ENCODE peak calls at places on chromosomes 12 and 14, in seven cellular contexts. One of them, this sample, is unnamed.

GRCh38 chr14:68157971-68158371 is 338.4 kb downstream of the RAD51B start:
- DNase-seq in GM12865: no peak
- DNase-seq in astrocyte of the spinal cord: peak; percentile 42
- DNase-seq in CD8-positive, alpha-beta T cell: no peak
- DNase-seq in sigmoid colon: no peak
- DNase-seq in GM23248: peak; percentile 66
- DNase-seq in heart right ventricle: no peak
- DNase-seq in this sample: peak; percentile 49

GRCh38 chr12:124381454-124382207 is 86.7 kb downstream of the RFLNA start:
- DNase-seq in astrocyte of the spinal cord: peak; percentile 77
- DNase-seq in sigmoid colon: peak; percentile 98
- DNase-seq in heart right ventricle: peak; percentile 95
- DNase-seq in GM23248: peak; percentile 90
- DNase-seq in GM12865: no peak
- DNase-seq in CD8-positive, alpha-beta T cell: no peak
- DNase-seq in this sample: peak; percentile 50

GRCh38 chr14:80946187-80946586 is 4.6 kb upstream of the CEP128 start:
- DNase-seq in GM23248: peak; percentile 64
- DNase-seq in CD8-positive, alpha-beta T cell: no peak
- DNase-seq in GM12865: no peak
- DNase-seq in sigmoid colon: no peak
- DNase-seq in heart right ventricle: no peak
- DNase-seq in astrocyte of the spinal cord: no peak
- DNase-seq in this sample: peak; percentile 72

GRCh38 chr12:78473136-78473535 is 391.4 kb upstream of the SYT1 start:
- DNase-seq in sigmoid colon: no peak
- DNase-seq in GM23248: peak; percentile 23
- DNase-seq in CD8-positive, alpha-beta T cell: no peak
- DNase-seq in astrocyte of the spinal cord: peak; percentile 35
- DNase-seq in heart right ventricle: no peak
- DNase-seq in GM12865: no peak
- DNase-seq in this sample: peak; percentile 51

GRCh38 chr14:94398536-94398935 is 10.1 kb upstream of the SERPINA1 start:
- DNase-seq in GM12865: no peak
- DNase-seq in astrocyte of the spinal cord: no peak
- DNase-seq in GM23248: no peak
- DNase-seq in sigmoid colon: no peak
- DNase-seq in CD8-positive, alpha-beta T cell: no peak
- DNase-seq in heart right ventricle: no peak
- DNase-seq in this sample: no peak

GRCh38 chr14:103561381-103562134 is 899 bp downstream of the BAG5 start:
- DNase-seq in GM12865: peak; percentile 69
- DNase-seq in sigmoid colon: no peak
- DNase-seq in GM23248: peak; percentile 86
- DNase-seq in astrocyte of the spinal cord: peak; percentile 54
- DNase-seq in heart right ventricle: peak; percentile 71
- DNase-seq in CD8-positive, alpha-beta T cell: peak; percentile 20
- DNase-seq in this sample: peak; percentile 63

GRCh38 chr12:26576266-26576665 is 256.7 kb downstream of the ITPR2 start:
- DNase-seq in CD8-positive, alpha-beta T cell: no peak
- DNase-seq in GM23248: no peak
- DNase-seq in sigmoid colon: no peak
- DNase-seq in GM12865: no peak
- DNase-seq in heart right ventricle: no peak
- DNase-seq in astrocyte of the spinal cord: no peak
- DNase-seq in this sample: no peak

GRCh38 chr12:111445311-111446043 is 39.8 kb downstream of the SH2B3 start:
- DNase-seq in GM23248: peak; percentile 33
- DNase-seq in GM12865: peak; percentile 15
- DNase-seq in sigmoid colon: peak; percentile 63
- DNase-seq in astrocyte of the spinal cord: no peak
- DNase-seq in heart right ventricle: no peak
- DNase-seq in CD8-positive, alpha-beta T cell: peak; percentile 4
- DNase-seq in this sample: no peak

GRCh38 chr12:45575823-45576448 is 153.6 kb upstream of the ARID2 start:
- DNase-seq in heart right ventricle: no peak
- DNase-seq in CD8-positive, alpha-beta T cell: no peak
- DNase-seq in sigmoid colon: no peak
- DNase-seq in GM12865: peak; percentile 59
- DNase-seq in astrocyte of the spinal cord: no peak
- DNase-seq in GM23248: no peak
- DNase-seq in this sample: no peak

GRCh38 chr14:64191756-64192155 is 102.4 kb downstream of the ESR2 start:
- DNase-seq in astrocyte of the spinal cord: peak; percentile 83
- DNase-seq in heart right ventricle: no peak
- DNase-seq in CD8-positive, alpha-beta T cell: no peak
- DNase-seq in GM12865: no peak
- DNase-seq in sigmoid colon: no peak
- DNase-seq in GM23248: peak; percentile 77
- DNase-seq in this sample: peak; percentile 75

GRCh38 chr12:75750950-75751349 is 239.5 kb upstream of the KRR1 start:
- DNase-seq in heart right ventricle: no peak
- DNase-seq in GM12865: no peak
- DNase-seq in astrocyte of the spinal cord: peak; percentile 92
- DNase-seq in sigmoid colon: no peak
- DNase-seq in CD8-positive, alpha-beta T cell: no peak
- DNase-seq in GM23248: peak; percentile 79
- DNase-seq in this sample: no peak

GRCh38 chr12:117101953-117102833 is 3.0 kb upstream of the TESC start:
- DNase-seq in GM23248: no peak
- DNase-seq in GM12865: no peak
- DNase-seq in astrocyte of the spinal cord: no peak
- DNase-seq in CD8-positive, alpha-beta T cell: no peak
- DNase-seq in heart right ventricle: no peak
- DNase-seq in sigmoid colon: no peak
- DNase-seq in this sample: no peak

GRCh38 chr12:32100361-32100760 is 6.3 kb upstream of the BICD1 start:
- DNase-seq in astrocyte of the spinal cord: no peak
- DNase-seq in CD8-positive, alpha-beta T cell: no peak
- DNase-seq in GM12865: no peak
- DNase-seq in heart right ventricle: no peak
- DNase-seq in GM23248: no peak
- DNase-seq in sigmoid colon: no peak
- DNase-seq in this sample: no peak

GRCh38 chr14:91325211-91325610 is 80.7 kb upstream of the GPR68 start:
- DNase-seq in CD8-positive, alpha-beta T cell: peak; percentile 38
- DNase-seq in GM23248: no peak
- DNase-seq in GM12865: no peak
- DNase-seq in sigmoid colon: no peak
- DNase-seq in astrocyte of the spinal cord: no peak
- DNase-seq in heart right ventricle: no peak
- DNase-seq in this sample: no peak

GRCh38 chr12:89783321-89784060 is 74.9 kb upstream of the ATP2B1 start:
- DNase-seq in heart right ventricle: peak; percentile 55
- DNase-seq in astrocyte of the spinal cord: peak; percentile 12
- DNase-seq in CD8-positive, alpha-beta T cell: no peak
- DNase-seq in sigmoid colon: no peak
- DNase-seq in GM23248: peak; percentile 78
- DNase-seq in GM12865: peak; percentile 12
- DNase-seq in this sample: no peak

GRCh38 chr12:122995503-122996187 is 15.2 kb downstream of the ARL6IP4 start:
- DNase-seq in sigmoid colon: peak; percentile 78
- DNase-seq in CD8-positive, alpha-beta T cell: no peak
- DNase-seq in GM12865: no peak
- DNase-seq in GM23248: no peak
- DNase-seq in astrocyte of the spinal cord: no peak
- DNase-seq in heart right ventricle: peak; percentile 44
- DNase-seq in this sample: no peak

GRCh38 chr12:51687142-51687935 is 96.3 kb downstream of the SCN8A start:
- DNase-seq in heart right ventricle: no peak
- DNase-seq in CD8-positive, alpha-beta T cell: no peak
- DNase-seq in astrocyte of the spinal cord: peak; percentile 33
- DNase-seq in GM23248: peak; percentile 86
- DNase-seq in GM12865: no peak
- DNase-seq in sigmoid colon: no peak
- DNase-seq in this sample: peak; percentile 43
- H3K4me3 ChIP-seq in heart right ventricle: no peak overlapping the region
- H3K4me3 ChIP-seq in CD8-positive, alpha-beta T cell: no peak overlapping the region
- H3K4me3 ChIP-seq in astrocyte of the spinal cord: no peak overlapping the region
- H3K4me3 ChIP-seq in GM23248: peak overlapping the region; percentile 27
- H3K4me3 ChIP-seq in GM12865: no peak overlapping the region
- H3K4me3 ChIP-seq in sigmoid colon: no peak overlapping the region
- H3K4me3 ChIP-seq in this sample: no peak overlapping the region

GRCh38 chr12:55726911-55727310 is 1.9 kb downstream of the CD63 start:
- DNase-seq in GM23248: no peak
- DNase-seq in sigmoid colon: peak; percentile 70
- DNase-seq in CD8-positive, alpha-beta T cell: no peak
- DNase-seq in heart right ventricle: no peak
- DNase-seq in astrocyte of the spinal cord: no peak
- DNase-seq in GM12865: no peak
- DNase-seq in this sample: no peak
- H3K4me3 ChIP-seq in GM23248: peak overlapping the region; percentile 97
- H3K4me3 ChIP-seq in sigmoid colon: peak overlapping the region; percentile 99
- H3K4me3 ChIP-seq in CD8-positive, alpha-beta T cell: no peak overlapping the region
- H3K4me3 ChIP-seq in heart right ventricle: peak overlapping the region; percentile 86
- H3K4me3 ChIP-seq in astrocyte of the spinal cord: peak overlapping the region; percentile 83
- H3K4me3 ChIP-seq in GM12865: no peak overlapping the region
- H3K4me3 ChIP-seq in this sample: peak overlapping the region; percentile 74

GRCh38 chr12:49824886-49825285 is 3.3 kb downstream of the NCKAP5L start:
- DNase-seq in GM12865: no peak
- DNase-seq in CD8-positive, alpha-beta T cell: no peak
- DNase-seq in astrocyte of the spinal cord: peak; percentile 53
- DNase-seq in GM23248: peak; percentile 94
- DNase-seq in sigmoid colon: peak; percentile 69
- DNase-seq in heart right ventricle: no peak
- DNase-seq in this sample: peak; percentile 22
- H3K4me3 ChIP-seq in GM12865: no peak overlapping the region
- H3K4me3 ChIP-seq in CD8-positive, alpha-beta T cell: no peak overlapping the region
- H3K4me3 ChIP-seq in astrocyte of the spinal cord: no peak overlapping the region
- H3K4me3 ChIP-seq in GM23248: peak overlapping the region; percentile 90
- H3K4me3 ChIP-seq in sigmoid colon: no peak overlapping the region
- H3K4me3 ChIP-seq in heart right ventricle: no peak overlapping the region
- H3K4me3 ChIP-seq in this sample: no peak overlapping the region

GRCh38 chr12:52683575-52684300 is 3.5 kb upstream of the KRT1 start:
- DNase-seq in CD8-positive, alpha-beta T cell: no peak
- DNase-seq in astrocyte of the spinal cord: no peak
- DNase-seq in sigmoid colon: no peak
- DNase-seq in GM12865: no peak
- DNase-seq in heart right ventricle: no peak
- DNase-seq in GM23248: no peak
- DNase-seq in this sample: no peak
- H3K4me3 ChIP-seq in CD8-positive, alpha-beta T cell: no peak overlapping the region
- H3K4me3 ChIP-seq in astrocyte of the spinal cord: no peak overlapping the region
- H3K4me3 ChIP-seq in sigmoid colon: no peak overlapping the region
- H3K4me3 ChIP-seq in GM12865: no peak overlapping the region
- H3K4me3 ChIP-seq in heart right ventricle: no peak overlapping the region
- H3K4me3 ChIP-seq in GM23248: no peak overlapping the region
- H3K4me3 ChIP-seq in this sample: no peak overlapping the region

GRCh38 chr12:30902001-30902400 is 24.5 kb upstream of the TSPAN11 start:
- DNase-seq in sigmoid colon: no peak
- DNase-seq in heart right ventricle: no peak
- DNase-seq in GM23248: peak; percentile 26
- DNase-seq in CD8-positive, alpha-beta T cell: no peak
- DNase-seq in GM12865: no peak
- DNase-seq in astrocyte of the spinal cord: no peak
- DNase-seq in this sample: no peak

GRCh38 chr12:30900351-30900750 is 26.2 kb upstream of the TSPAN11 start:
- DNase-seq in CD8-positive, alpha-beta T cell: no peak
- DNase-seq in heart right ventricle: no peak
- DNase-seq in GM12865: no peak
- DNase-seq in astrocyte of the spinal cord: no peak
- DNase-seq in GM23248: no peak
- DNase-seq in sigmoid colon: no peak
- DNase-seq in this sample: no peak

GRCh38 chr12:30898846-30899245 is 27.7 kb upstream of the TSPAN11 start:
- DNase-seq in GM23248: peak; percentile 32
- DNase-seq in CD8-positive, alpha-beta T cell: no peak
- DNase-seq in heart right ventricle: no peak
- DNase-seq in sigmoid colon: no peak
- DNase-seq in GM12865: no peak
- DNase-seq in astrocyte of the spinal cord: no peak
- DNase-seq in this sample: peak; percentile 18

DNA sequence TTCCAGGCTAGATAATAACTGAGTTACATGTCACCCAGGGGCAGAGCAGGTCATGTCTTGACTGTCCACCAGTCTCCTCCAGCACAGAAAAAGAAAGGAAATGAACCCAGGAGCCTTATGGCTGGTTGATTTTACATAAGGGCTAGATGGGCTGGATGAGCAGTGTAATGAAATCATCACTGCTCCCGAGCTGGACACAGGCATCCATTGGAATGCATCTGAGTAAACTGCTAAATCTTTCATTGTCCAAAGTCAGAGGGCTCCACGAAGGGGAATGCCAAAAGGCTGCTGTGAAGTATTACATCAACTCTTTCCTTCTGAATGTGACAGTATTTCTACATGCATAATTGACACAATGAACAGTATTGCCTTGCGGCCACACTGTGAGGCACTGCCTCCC is 30.1 kb upstream of the TSPAN11 start:
- DNase-seq in astrocyte of the spinal cord: no peak
- DNase-seq in CD8-positive, alpha-beta T cell: no peak
- DNase-seq in GM12865: no peak
- DNase-seq in GM23248: peak; percentile 81
- DNase-seq in sigmoid colon: no peak
- DNase-seq in heart right ventricle: no peak
- DNase-seq in this sample: no peak
- H3K4me3 ChIP-seq in astrocyte of the spinal cord: no peak overlapping the region
- H3K4me3 ChIP-seq in CD8-positive, alpha-beta T cell: no peak overlapping the region
- H3K4me3 ChIP-seq in GM12865: no peak overlapping the region
- H3K4me3 ChIP-seq in GM23248: no peak overlapping the region
- H3K4me3 ChIP-seq in sigmoid colon: no peak overlapping the region
- H3K4me3 ChIP-seq in heart right ventricle: no peak overlapping the region
- H3K4me3 ChIP-seq in this sample: no peak overlapping the region

GRCh38 chr12:17982556-17982955 is 107.4 kb downstream of the RERGL start:
- DNase-seq in heart right ventricle: no peak
- DNase-seq in sigmoid colon: no peak
- DNase-seq in astrocyte of the spinal cord: no peak
- DNase-seq in GM12865: no peak
- DNase-seq in CD8-positive, alpha-beta T cell: no peak
- DNase-seq in GM23248: no peak
- DNase-seq in this sample: peak; percentile 55
- H3K4me3 ChIP-seq in heart right ventricle: no peak overlapping the region
- H3K4me3 ChIP-seq in sigmoid colon: no peak overlapping the region
- H3K4me3 ChIP-seq in astrocyte of the spinal cord: no peak overlapping the region
- H3K4me3 ChIP-seq in GM12865: no peak overlapping the region
- H3K4me3 ChIP-seq in CD8-positive, alpha-beta T cell: no peak overlapping the region
- H3K4me3 ChIP-seq in GM23248: no peak overlapping the region
- H3K4me3 ChIP-seq in this sample: no peak overlapping the region